ENCODE peak calls at places on chromosomes 12 and 14, in four cellular contexts. Q, Z, H and X are unnamed samples.

GRCh38 chr14:97315790-97316189 is 518.6 kb downstream of the VRK1 start:
- DNase-seq in H (no peak), Z (no peak), Q (no peak), X (no peak)

GRCh38 chr12:49296836-49297694 is 2.1 kb downstream of the PRPH start:
- DNase-seq in Z (no peak), H (peak), Q (peak), X (peak)

GRCh38 chr12:59100585-59100984 is 180.3 kb upstream of the LRIG3 start:
- DNase-seq in Z (no peak), H (no peak), Q (no peak), X (no peak)

GRCh38 chr12:119202121-119202527 is 23.4 kb downstream of the HSPB8 start:
- DNase-seq in H (no peak), Z (no peak), Q (no peak), X (no peak)

GRCh38 chr12:12008232-12008850 is 62.4 kb upstream of the BCL2L14 start:
- DNase-seq in Z (no peak), H (peak), Q (no peak), X (peak)

GRCh38 chr12:27865421-27865820 is 85.4 kb upstream of the MANSC4 start:
- DNase-seq in H (no peak), Z (peak), Q (no peak), X (no peak)

GRCh38 chr12:2982361-2982760 is 23.2 kb downstream of the TEAD4 start:
- DNase-seq in Z (no peak), H (no peak), Q (no peak), X (no peak)

GRCh38 chr14:65103150-65103760 is 938 bp upstream of the MAX start:
- DNase-seq in Z (peak), Q (peak), H (peak), X (peak)

GRCh38 chr12:2653461-2653965 is 141.3 kb upstream of the FKBP4 start:
- DNase-seq in Z (no peak), H (no peak), Q (no peak), X (no peak)

GRCh38 chr12:87671757-87672156 is 357.4 kb downstream of the C12orf50 start:
- DNase-seq in Q (no peak), H (no peak), Z (no peak), X (no peak)

GRCh38 chr14:49581961-49582210 is 4.3 kb downstream of the RPS29 start:
- DNase-seq in Z (no peak), H (no peak), Q (no peak), X (no peak)

GRCh38 chr12:55034218-55034617 is 14.4 kb downstream of the NEUROD4 start:
- DNase-seq in H (no peak), Z (no peak), Q (no peak), X (peak)

GRCh38 chr12:121794532-121795028 is 1.1 kb upstream of the RHOF start:
- DNase-seq in H (no peak), Z (no peak), Q (no peak), X (no peak)

GRCh38 chr12:121793836-121794531 is 496 bp upstream of the RHOF start:
- DNase-seq in Z (peak), Q (peak), H (peak), X (peak)

GRCh38 chr12:121791671-121792496 is 1.6 kb downstream of the RHOF start:
- DNase-seq in Q (peak), Z (no peak), H (no peak), X (no peak)

GRCh38 chr12:121793501-121793835 is at the start of gene RHOF:
- DNase-seq in H (peak), Q (peak), Z (no peak), X (no peak)

DNA sequence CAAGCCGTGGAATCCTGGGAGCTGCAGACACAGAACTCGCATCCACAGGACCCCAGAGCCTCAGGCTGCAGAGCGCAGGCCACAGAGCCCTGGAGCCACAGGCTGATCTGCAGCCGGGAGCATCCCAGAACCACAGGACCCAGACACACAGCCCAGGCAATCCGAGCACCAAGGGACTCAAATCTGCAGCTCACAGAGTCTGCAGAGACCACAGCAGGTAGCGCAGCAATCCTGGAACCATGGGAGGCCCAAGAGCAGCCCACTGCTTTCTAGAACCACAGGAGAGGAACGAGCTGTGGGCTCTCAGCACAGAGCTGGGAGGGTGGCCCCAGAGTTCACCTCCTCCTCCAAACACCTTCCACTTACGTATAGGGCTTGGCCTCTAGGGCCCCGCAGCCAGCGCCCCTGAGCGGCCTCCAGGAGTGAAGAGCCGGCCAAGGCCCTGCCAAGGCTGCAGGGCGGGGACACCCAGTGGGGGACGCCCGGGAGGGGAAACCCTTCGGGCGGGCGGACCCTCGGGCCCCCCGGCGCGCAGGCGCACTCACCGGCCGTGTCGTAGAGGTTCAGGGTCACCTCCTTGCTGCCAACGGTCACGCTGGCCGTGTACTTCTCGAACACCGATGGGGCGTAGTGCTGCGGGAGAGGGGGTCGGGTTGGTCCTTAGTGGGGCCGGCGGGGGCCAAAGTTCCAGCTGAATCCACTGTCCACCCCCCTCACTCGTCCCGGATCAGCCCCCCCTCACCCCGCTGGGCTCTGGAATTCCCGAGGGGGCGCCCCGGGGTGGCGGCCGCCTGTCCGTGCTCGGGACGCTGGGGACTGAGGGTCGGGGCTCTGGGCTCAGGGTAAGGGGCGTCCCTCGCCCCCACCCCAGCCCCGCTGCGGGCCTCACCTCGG is 634 bp downstream of the RHOF start:
- DNase-seq in Z (no peak), Q (peak), H (no peak), X (no peak)
- TF ChIP-seq CTCF in Z (no peak), Q (peak), H (no peak), X (no peak)

GRCh38 chr14:60199321-60199720 is 34.1 kb upstream of the DHRS7 start:
- DNase-seq in Z (no peak), Q (no peak), H (no peak), X (no peak)

GRCh38 chr14:60197629-60198318 is 32.6 kb upstream of the DHRS7 start:
- DNase-seq in H (no peak), Z (no peak), Q (no peak), X (no peak)

GRCh38 chr14:60189923-60190840 is 25.0 kb upstream of the DHRS7 start:
- DNase-seq in Q (no peak), Z (peak), H (no peak), X (no peak)

GRCh38 chr14:60196291-60196690 is 31.1 kb upstream of the DHRS7 start:
- DNase-seq in H (no peak), Q (no peak), Z (no peak), X (no peak)

DNA sequence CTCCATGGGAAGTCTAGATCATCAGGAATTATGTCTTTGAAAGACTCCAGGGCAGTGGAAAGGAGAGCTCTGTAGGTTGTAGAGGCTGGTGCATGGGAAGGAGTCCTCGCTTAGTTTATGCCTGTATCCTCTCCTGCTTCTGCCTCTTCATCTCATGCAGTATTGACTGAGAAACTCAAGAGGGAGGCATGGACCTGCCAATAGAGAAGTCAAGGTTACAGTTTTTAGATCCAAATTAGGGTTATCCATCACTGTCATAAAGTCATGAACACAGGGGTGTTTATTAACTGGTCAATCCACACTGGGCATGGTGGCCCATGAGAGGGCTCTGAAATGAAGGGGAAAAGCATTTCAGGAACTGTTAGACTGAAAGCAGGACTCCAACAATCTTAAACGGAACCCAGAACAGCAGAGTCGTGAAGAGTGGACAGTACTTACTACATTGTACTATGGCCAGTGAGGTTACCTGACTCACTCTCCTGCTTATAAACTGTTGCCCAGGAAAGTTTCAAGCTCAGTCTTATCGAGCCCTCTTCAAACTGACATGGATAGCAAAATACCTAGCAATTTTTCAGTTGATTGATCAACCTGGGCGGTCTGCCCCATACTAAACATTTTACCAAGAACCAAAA is 30.1 kb upstream of the DHRS7 start:
- DNase-seq in Q (no peak), H (peak), Z (peak), X (no peak)
- TF ChIP-seq CTCF in Q (peak), H (peak), Z (peak), X (no peak)

GRCh38 chr14:80206351-80206750 is 5.0 kb downstream of the DIO2 start:
- DNase-seq in Z (no peak), Q (no peak), H (no peak), X (no peak)

GRCh38 chr14:80208426-80208950 is 2.8 kb downstream of the DIO2 start:
- DNase-seq in Z (no peak), Q (no peak), H (no peak), X (no peak)

GRCh38 chr14:80200093-80200492 is 11.2 kb downstream of the DIO2 start:
- DNase-seq in Q (no peak), H (no peak), Z (no peak), X (no peak)

DNA sequence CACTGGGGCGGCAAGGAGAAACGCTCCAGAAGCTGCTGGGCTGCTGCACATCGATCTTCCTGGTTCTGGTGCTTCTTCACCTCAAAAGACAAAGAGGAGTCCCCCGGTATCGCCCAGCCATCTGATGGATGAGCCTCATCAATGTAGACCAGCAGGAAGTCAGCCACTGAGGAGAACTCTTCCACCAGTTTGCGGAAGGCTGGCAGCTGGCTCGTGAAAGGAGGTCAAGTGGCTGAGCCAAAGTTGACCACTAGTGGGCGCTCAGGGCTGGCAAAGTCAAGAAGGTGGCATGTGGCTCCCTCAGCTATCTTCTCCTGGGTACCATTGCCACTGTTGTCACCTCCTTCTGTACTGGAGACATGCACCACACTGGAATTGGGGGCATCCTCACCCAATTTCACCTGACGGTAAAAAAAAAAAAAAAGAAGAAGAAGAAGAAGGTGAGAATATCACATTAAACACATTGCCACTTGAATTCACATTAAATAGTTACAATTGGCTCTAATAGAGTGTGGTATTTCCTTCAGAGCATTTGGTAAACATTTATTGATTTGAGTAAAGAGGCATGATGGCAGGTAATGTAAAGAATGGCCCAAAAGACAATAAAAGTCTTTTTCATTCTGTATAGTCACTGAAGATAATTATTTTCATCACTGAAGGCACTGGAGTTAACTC is 8.3 kb downstream of the DIO2 start:
- DNase-seq in H (peak), Z (no peak), Q (no peak), X (peak)
- TF ChIP-seq CTCF in H (peak), Z (peak), Q (peak), X (peak)

GRCh38 chr14:23348297-23348655 is 4.4 kb downstream of the SLC22A17 start:
- DNase-seq in Q (no peak), Z (no peak), H (no peak), X (no peak)

GRCh38 chr14:23346693-23347405 is 5.8 kb downstream of the SLC22A17 start:
- DNase-seq in Z (no peak), H (no peak), Q (no peak), X (no peak)

GRCh38 chr14:23345987-23346692 is 6.5 kb downstream of the SLC22A17 start:
- DNase-seq in Z (no peak), H (peak), Q (no peak), X (no peak)

GRCh38 chr14:23347406-23348296 is 5.0 kb downstream of the SLC22A17 start:
- DNase-seq in Q (no peak), Z (no peak), H (no peak), X (no peak)

GRCh38 chr14:23344481-23344880 is 8.2 kb downstream of the SLC22A17 start:
- DNase-seq in H (no peak), Q (no peak), Z (no peak), X (no peak)
- TF ChIP-seq CTCF in H (no peak), Q (no peak), Z (no peak), X (no peak)

DNA sequence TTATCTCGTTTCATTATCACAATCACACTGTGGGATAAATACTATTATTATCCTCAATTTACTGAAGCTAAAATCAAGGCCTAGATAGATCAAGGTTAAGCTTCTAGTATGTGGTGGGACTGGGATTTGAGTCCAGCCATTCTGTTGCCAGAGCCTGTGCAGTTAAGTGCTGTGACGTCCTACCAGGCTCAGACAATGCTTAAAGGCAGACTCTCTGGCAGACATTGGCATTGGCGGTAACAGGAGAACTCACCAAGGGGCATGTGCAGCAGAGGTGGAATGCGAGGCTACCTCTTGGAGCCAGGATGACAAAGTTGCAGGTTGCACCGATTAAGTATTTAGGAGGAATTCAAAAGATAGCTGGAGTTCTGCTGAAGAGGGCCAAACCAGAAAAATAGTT is 155.6 kb upstream of the IFNG-AS1 start:
- DNase-seq in Q (no peak), Z (no peak), H (no peak), X (no peak)
- TF ChIP-seq CTCF in Q (no peak), Z (no peak), H (no peak), X (no peak)

DNA sequence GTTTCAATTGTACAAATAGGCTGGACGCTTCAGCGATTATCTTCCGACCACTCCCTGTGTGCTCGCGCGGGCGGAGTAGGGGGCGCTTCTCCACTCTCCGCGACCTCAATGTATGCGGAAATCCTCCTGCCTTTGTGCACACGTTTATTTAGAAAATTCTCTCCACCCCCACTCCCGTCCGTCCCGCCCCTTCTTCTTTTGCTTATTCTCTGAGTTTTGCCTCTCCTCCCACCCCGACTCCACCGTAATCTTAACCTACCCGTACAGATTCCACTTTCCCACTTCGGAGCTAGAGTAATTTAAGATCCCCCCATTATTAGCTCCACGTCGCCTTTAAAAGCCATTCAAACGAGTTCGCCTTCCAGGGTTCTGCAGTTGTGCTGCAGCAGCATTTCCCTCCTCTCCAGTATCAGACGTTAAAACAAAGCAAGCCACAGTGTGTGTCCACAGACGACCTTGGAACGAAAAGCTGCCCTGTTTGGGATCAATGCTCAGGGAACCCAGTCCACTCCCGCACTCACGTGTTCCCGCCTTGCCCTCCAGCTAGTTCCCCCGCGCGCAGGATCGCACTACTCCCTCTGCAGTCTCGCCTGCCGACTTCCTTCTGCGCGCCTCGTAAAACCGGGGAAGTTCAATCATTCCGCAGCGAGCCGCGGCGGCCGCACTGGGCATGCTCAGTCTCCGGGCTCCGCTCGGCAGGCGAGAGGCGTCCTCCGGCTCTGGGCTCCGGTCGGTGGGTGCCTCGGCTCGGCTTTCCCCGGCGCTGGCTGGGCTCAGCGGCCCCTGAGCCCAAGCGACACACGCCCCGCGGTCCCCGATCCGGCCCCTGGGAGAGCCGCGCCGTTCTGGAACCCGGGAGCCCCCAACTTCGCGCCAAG is at the start of gene ANO6:
- DNase-seq in Q (peak), Z (peak), H (peak), X (peak)
- TF ChIP-seq CTCF in Q (peak), Z (peak), H (peak), X (no peak)

GRCh38 chr14:99562848-99563748 is 40.9 kb downstream of the CCDC85C start:
- DNase-seq in Z (peak), Q (peak), H (peak), X (peak)
- TF ChIP-seq CTCF in Z (peak), Q (peak), H (peak), X (no peak)

GRCh38 chr12:115094163-115094816 is 410.3 kb upstream of the TBX3 start:
- DNase-seq in H (no peak), Q (no peak), Z (no peak), X (no peak)

GRCh38 chr12:115093261-115093660 is 409.3 kb upstream of the TBX3 start:
- DNase-seq in Z (no peak), H (no peak), Q (no peak), X (no peak)

GRCh38 chr12:115088995-115089841 is 405.2 kb upstream of the TBX3 start:
- DNase-seq in H (no peak), Z (no peak), Q (peak), X (no peak)

GRCh38 chr12:115088328-115088994 is 404.5 kb upstream of the TBX3 start:
- DNase-seq in Q (peak), Z (no peak), H (no peak), X (no peak)

GRCh38 chr12:115090783-115091182 is 406.8 kb upstream of the TBX3 start:
- DNase-seq in Z (no peak), H (no peak), Q (no peak), X (no peak)
- TF ChIP-seq CTCF in Z (no peak), H (no peak), Q (no peak), X (no peak)